ENCODE peak calls at places on chromosomes 13 and 19, in nine cellular contexts. One of them, this sample, is unnamed.

GRCh38 chr13:76879211-76879875 is 6.9 kb downstream of the KCTD12 start:
- DNase-seq in endodermal cell: no peak
- DNase-seq in suprapubic skin: peak
- DNase-seq in cardiac fibroblast: peak
- DNase-seq in ovary: peak
- DNase-seq in cardiac muscle cell: no peak
- DNase-seq in IMR-90: peak
- DNase-seq in thoracic aorta: peak
- DNase-seq in neural crest cell: no peak
- DNase-seq in this sample: peak

GRCh38 chr19:35913589-35913988 is 5.5 kb upstream of the TYROBP start:
- DNase-seq in endodermal cell: no peak
- DNase-seq in suprapubic skin: no peak
- DNase-seq in cardiac fibroblast: no peak
- DNase-seq in ovary: no peak
- DNase-seq in cardiac muscle cell: no peak
- DNase-seq in IMR-90: peak
- DNase-seq in thoracic aorta: no peak
- DNase-seq in neural crest cell: no peak
- DNase-seq in this sample: no peak

GRCh38 chr19:40191836-40192646 is 815 bp downstream of the MAP3K10 start:
- DNase-seq in endodermal cell: peak
- DNase-seq in suprapubic skin: peak
- DNase-seq in cardiac fibroblast: peak
- DNase-seq in ovary: peak
- DNase-seq in cardiac muscle cell: peak
- DNase-seq in IMR-90: peak
- DNase-seq in thoracic aorta: no peak
- DNase-seq in neural crest cell: peak
- DNase-seq in this sample: no peak

GRCh38 chr13:45060062-45060461 is 60.2 kb upstream of the GTF2F2 start:
- DNase-seq in endodermal cell: no peak
- DNase-seq in suprapubic skin: no peak
- DNase-seq in cardiac fibroblast: no peak
- DNase-seq in ovary: no peak
- DNase-seq in cardiac muscle cell: no peak
- DNase-seq in IMR-90: no peak
- DNase-seq in thoracic aorta: no peak
- DNase-seq in neural crest cell: no peak
- DNase-seq in this sample: no peak

GRCh38 chr13:87669379-87669978 is 1.7 kb upstream of the SLITRK5 start:
- DNase-seq in endodermal cell: peak
- DNase-seq in suprapubic skin: no peak
- DNase-seq in cardiac fibroblast: peak
- DNase-seq in ovary: no peak
- DNase-seq in cardiac muscle cell: peak
- DNase-seq in IMR-90: peak
- DNase-seq in thoracic aorta: no peak
- DNase-seq in neural crest cell: no peak
- DNase-seq in this sample: peak

GRCh38 chr19:15421726-15422260 is 3.0 kb upstream of the AKAP8L start:
- DNase-seq in endodermal cell: no peak
- DNase-seq in suprapubic skin: no peak
- DNase-seq in cardiac fibroblast: no peak
- DNase-seq in ovary: peak
- DNase-seq in cardiac muscle cell: no peak
- DNase-seq in IMR-90: no peak
- DNase-seq in thoracic aorta: no peak
- DNase-seq in neural crest cell: no peak
- DNase-seq in this sample: no peak

GRCh38 chr13:113546571-113547247 is 37.8 kb upstream of the TFDP1 start:
- DNase-seq in endodermal cell: no peak
- DNase-seq in suprapubic skin: no peak
- DNase-seq in cardiac fibroblast: peak
- DNase-seq in ovary: no peak
- DNase-seq in cardiac muscle cell: no peak
- DNase-seq in IMR-90: peak
- DNase-seq in thoracic aorta: no peak
- DNase-seq in neural crest cell: no peak
- DNase-seq in this sample: no peak

GRCh38 chr13:19329365-19329764 is 147.7 kb upstream of the TUBA3C start:
- DNase-seq in endodermal cell: no peak
- DNase-seq in suprapubic skin: no peak
- DNase-seq in cardiac fibroblast: no peak
- DNase-seq in ovary: no peak
- DNase-seq in cardiac muscle cell: no peak
- DNase-seq in IMR-90: no peak
- DNase-seq in thoracic aorta: no peak
- DNase-seq in neural crest cell: no peak
- DNase-seq in this sample: no peak

DNA sequence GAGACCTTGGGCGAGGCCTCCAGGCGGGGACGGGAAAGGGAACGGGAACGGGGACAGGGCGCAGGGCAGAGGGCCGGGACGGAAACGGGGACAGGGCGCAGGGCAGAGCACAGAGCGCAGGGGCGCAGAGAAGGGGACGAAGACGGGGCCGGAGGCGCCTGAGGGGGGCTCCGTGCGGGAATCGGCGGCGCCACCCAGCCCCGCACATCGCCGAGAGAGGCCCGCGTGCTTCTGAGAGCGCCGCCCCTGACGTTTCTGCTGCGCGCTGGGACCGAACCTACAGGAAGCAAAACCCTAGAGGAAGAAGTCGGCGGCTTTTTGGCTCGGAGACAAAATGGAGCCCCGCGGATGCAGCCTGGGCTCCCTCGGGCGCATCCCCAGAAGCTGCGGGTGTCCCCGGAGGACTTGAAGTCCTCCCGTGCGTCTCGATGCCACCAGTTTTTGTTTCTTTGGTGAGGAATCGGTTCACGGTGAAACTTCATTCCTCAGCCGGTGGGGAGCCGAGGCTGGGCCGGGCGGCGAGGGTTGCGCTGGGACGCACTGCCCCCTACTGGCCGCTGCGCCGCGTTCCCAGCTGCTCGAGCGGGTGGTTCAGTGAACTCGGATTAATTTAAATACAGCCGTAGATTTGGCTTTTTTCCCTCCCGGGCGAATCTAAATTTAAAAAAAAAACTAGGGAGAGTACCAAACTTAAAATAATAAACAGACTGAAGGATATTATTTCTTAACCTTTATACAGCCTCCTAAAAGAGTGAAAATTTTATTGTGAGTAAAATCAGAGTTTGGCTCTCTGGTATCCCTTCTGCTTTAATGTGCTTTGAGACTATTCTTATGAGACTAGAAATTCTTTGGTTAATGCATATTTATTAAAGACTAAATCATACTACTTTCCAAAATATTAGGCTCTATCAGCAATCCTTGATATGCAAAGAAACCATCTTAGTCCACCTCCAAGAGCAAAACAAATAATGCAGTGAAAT is 350.0 kb upstream of the ARGLU1 start:
- DNase-seq in endodermal cell: peak
- DNase-seq in suprapubic skin: peak
- DNase-seq in cardiac fibroblast: peak
- DNase-seq in ovary: peak
- DNase-seq in cardiac muscle cell: peak
- DNase-seq in IMR-90: peak
- DNase-seq in thoracic aorta: peak
- DNase-seq in neural crest cell: peak
- DNase-seq in this sample: peak
- TF ChIP-seq CTCF in endodermal cell: peak
- TF ChIP-seq CTCF in suprapubic skin: peak
- TF ChIP-seq CTCF in cardiac fibroblast: peak
- TF ChIP-seq CTCF in ovary: no peak
- TF ChIP-seq CTCF in cardiac muscle cell: peak
- TF ChIP-seq CTCF in IMR-90: peak
- TF ChIP-seq CTCF in thoracic aorta: peak
- TF ChIP-seq CTCF in neural crest cell: peak
- TF ChIP-seq CTCF in this sample: peak

DNA sequence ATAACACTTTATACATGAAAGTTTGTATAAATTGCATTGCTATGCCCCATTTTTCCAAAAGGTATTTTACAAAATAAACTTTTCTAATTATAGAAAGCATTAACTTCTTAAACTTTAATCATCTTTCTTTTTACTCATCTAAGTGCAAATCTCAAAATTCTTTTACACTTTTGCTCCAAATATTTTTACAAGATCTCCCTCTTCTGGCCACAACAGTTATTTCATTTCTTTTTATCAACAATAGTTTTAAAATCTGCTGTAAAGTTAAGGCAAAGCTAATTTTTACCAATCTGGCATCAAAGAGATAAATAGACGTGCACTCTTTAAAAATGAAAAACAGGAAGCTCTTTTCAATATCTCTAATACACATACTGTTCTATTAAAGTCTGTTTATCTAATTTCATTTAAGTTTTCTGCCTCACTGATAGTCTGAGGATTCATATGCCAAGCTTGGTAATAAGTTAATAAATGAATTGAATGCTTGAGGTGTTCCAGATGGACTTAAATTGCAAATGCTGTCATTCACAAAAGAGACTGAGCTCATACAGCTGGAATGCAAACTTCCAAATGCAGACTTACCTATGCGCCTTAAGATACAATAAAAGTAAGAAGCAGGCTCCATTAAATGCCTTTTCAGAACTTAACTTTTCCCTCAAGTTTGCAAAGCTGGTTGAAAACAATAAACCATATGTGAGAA is 583.0 kb upstream of the ATXN8OS start:
- DNase-seq in endodermal cell: no peak
- DNase-seq in suprapubic skin: no peak
- DNase-seq in cardiac fibroblast: no peak
- DNase-seq in ovary: no peak
- DNase-seq in cardiac muscle cell: no peak
- DNase-seq in IMR-90: no peak
- DNase-seq in thoracic aorta: no peak
- DNase-seq in neural crest cell: no peak
- DNase-seq in this sample: no peak
- TF ChIP-seq CTCF in endodermal cell: peak
- TF ChIP-seq CTCF in suprapubic skin: no peak
- TF ChIP-seq CTCF in cardiac fibroblast: no peak
- TF ChIP-seq CTCF in ovary: no peak
- TF ChIP-seq CTCF in cardiac muscle cell: peak
- TF ChIP-seq CTCF in IMR-90: peak
- TF ChIP-seq CTCF in thoracic aorta: no peak
- TF ChIP-seq CTCF in neural crest cell: peak
- TF ChIP-seq CTCF in this sample: peak

DNA sequence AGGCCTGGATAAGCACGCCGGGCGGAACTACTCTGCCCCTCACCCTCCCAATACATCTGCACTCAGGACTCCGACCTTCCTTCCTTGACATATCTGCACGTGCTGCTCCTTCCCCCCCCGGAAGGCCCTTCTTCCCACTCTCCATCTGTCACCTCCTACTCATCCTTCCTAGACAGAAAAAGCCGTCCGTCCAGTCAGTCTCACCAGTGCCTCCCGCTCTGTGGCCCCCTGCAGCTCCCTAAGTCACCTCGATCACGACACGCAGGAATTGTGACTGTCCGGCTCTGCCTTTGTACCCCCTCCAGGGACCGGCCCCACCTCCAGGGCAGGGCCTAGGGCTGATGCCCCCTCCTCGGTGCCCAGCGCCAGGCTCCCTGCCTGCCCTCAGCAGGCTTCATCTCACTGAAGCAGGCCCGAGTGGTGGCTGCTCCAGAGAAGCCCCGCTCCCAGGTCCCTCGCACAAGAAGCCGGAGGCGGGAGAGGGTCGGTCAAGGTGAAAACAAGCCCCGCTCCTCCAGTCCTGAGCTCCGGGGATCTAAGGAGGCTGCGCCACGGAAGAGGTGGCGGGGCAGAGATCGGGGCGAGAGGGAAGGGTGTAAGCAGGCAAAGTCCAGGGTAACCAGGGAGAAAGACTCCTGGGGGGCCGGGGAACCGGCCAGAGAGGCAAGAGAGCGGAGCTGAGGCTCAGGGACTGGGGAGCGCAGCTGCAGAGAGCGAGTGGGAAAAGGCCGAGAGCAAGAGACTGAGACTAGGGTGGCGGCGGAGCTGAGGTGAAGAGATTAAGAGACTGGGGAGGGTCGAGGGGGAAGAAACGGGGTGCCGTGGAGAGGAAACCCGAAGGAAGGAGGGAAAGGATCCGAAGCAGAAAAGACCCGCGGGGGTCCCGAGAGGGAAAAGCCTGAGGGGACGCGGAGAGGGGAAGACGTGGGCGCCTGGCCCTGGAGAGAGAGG is 1.1 kb downstream of the PPP6R1 start:
- DNase-seq in endodermal cell: peak
- DNase-seq in suprapubic skin: no peak
- DNase-seq in cardiac fibroblast: no peak
- DNase-seq in ovary: no peak
- DNase-seq in cardiac muscle cell: peak
- DNase-seq in IMR-90: peak
- DNase-seq in thoracic aorta: no peak
- DNase-seq in neural crest cell: no peak
- DNase-seq in this sample: no peak
- TF ChIP-seq CTCF in endodermal cell: no peak
- TF ChIP-seq CTCF in suprapubic skin: no peak
- TF ChIP-seq CTCF in cardiac fibroblast: no peak
- TF ChIP-seq CTCF in ovary: no peak
- TF ChIP-seq CTCF in cardiac muscle cell: no peak
- TF ChIP-seq CTCF in IMR-90: no peak
- TF ChIP-seq CTCF in thoracic aorta: no peak
- TF ChIP-seq CTCF in neural crest cell: no peak
- TF ChIP-seq CTCF in this sample: no peak

GRCh38 chr13:25633108-25633507 is 261.3 kb downstream of the ATP8A2 start:
- DNase-seq in endodermal cell: no peak
- DNase-seq in suprapubic skin: no peak
- DNase-seq in cardiac fibroblast: no peak
- DNase-seq in ovary: no peak
- DNase-seq in cardiac muscle cell: no peak
- DNase-seq in IMR-90: no peak
- DNase-seq in thoracic aorta: no peak
- DNase-seq in neural crest cell: no peak
- DNase-seq in this sample: no peak

GRCh38 chr13:25630327-25630726 is 258.6 kb downstream of the ATP8A2 start:
- DNase-seq in endodermal cell: no peak
- DNase-seq in suprapubic skin: no peak
- DNase-seq in cardiac fibroblast: no peak
- DNase-seq in ovary: no peak
- DNase-seq in cardiac muscle cell: no peak
- DNase-seq in IMR-90: no peak
- DNase-seq in thoracic aorta: no peak
- DNase-seq in neural crest cell: no peak
- DNase-seq in this sample: no peak

DNA sequence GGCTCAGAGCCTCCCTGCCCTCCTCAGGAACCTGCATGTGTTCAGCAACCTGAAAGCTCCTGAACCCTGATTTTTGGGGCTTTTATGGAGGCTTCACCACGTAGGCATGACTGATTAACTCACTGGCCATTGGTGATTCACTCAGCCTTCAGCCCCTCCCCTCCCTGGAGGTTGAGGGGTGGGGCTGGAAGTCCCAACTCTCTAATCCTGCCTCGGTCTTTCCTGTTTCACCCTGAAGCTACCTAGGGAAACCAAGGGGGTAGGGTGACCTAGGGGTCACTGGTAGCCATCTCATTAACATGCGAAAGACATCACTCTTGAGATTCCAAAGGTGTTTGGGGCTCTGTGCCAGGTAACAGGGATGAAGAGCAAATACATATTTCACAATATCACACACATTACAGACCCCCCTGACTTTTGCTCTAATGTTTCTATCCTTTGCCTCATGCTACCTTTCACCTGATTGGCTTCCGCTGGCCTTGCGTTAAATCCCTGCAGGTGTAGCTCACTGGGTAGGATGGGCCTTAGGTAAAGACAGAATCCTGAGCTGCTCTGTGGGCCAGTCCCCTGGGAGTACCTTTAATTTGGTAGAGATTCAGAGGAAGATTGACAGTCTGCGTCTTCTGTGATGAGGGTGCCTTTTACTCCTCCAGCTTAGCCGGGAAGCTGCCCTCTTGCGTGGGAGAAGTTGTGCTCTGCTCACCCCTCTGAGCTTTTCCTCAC is 260.6 kb downstream of the ATP8A2 start:
- DNase-seq in endodermal cell: peak
- DNase-seq in suprapubic skin: no peak
- DNase-seq in cardiac fibroblast: no peak
- DNase-seq in ovary: no peak
- DNase-seq in cardiac muscle cell: no peak
- DNase-seq in IMR-90: no peak
- DNase-seq in thoracic aorta: no peak
- DNase-seq in neural crest cell: no peak
- DNase-seq in this sample: no peak
- TF ChIP-seq CTCF in endodermal cell: no peak
- TF ChIP-seq CTCF in suprapubic skin: no peak
- TF ChIP-seq CTCF in cardiac fibroblast: no peak
- TF ChIP-seq CTCF in ovary: no peak
- TF ChIP-seq CTCF in cardiac muscle cell: no peak
- TF ChIP-seq CTCF in IMR-90: no peak
- TF ChIP-seq CTCF in thoracic aorta: no peak
- TF ChIP-seq CTCF in neural crest cell: no peak
- TF ChIP-seq CTCF in this sample: no peak

This sample was measured in HFFc6.